ENCODE peak calls at places on chromosomes 6 and 20, in nine cellular contexts. M, L, W, E, B, U, D, A and S are unnamed samples.

GRCh38 chr6:77678048-77678447 is 25.2 kb downstream of the MEI4 start:
- DNase-seq in M (peak), L (peak), W (no peak), E (no peak), B (no peak), U (no peak), D (no peak), A (no peak), S (no peak)

GRCh38 chr20:34886122-34886521 is 9.7 kb downstream of the ACSS2 start:
- DNase-seq in M (no peak), L (no peak), W (no peak), E (no peak), B (no peak), U (no peak), D (no peak), A (no peak), S (no peak)

GRCh38 chr6:6758915-6759654 is 170.6 kb downstream of the LY86 start:
- DNase-seq in M (peak), L (peak), W (peak), E (peak), B (no peak), U (peak), D (peak), A (no peak), S (peak)

GRCh38 chr20:22394583-22394982 is 189.8 kb downstream of the FOXA2 start:
- DNase-seq in M (no peak), L (no peak), W (no peak), E (no peak), B (no peak), U (no peak), D (no peak), A (no peak), S (no peak)

GRCh38 chr20:39624316-39624715 is 662.2 kb downstream of the DHX35 start:
- DNase-seq in M (no peak), L (no peak), W (no peak), E (no peak), B (no peak), U (no peak), D (no peak), A (no peak), S (no peak)

GRCh38 chr20:17867119-17867518 is 101.5 kb downstream of the SNX5 start:
- DNase-seq in M (no peak), L (no peak), W (no peak), E (no peak), B (no peak), U (no peak), D (no peak), A (no peak), S (no peak)

GRCh38 chr20:25072226-25072811 is 9.6 kb downstream of the VSX1 start:
- DNase-seq in M (peak), L (peak), W (peak), E (no peak), B (no peak), U (peak), D (peak), A (no peak), S (no peak)

GRCh38 chr20:63374532-63374931 is 13.4 kb upstream of the CHRNA4 start:
- DNase-seq in M (no peak), L (no peak), W (no peak), E (no peak), B (no peak), U (no peak), D (no peak), A (no peak), S (no peak)

GRCh38 chr6:25942561-25943147 is 12.2 kb upstream of the SLC17A2 start:
- DNase-seq in M (peak), L (no peak), W (peak), E (no peak), B (no peak), U (no peak), D (no peak), A (no peak), S (no peak)
- TF ChIP-seq CTCF in M (peak), L (peak), W (peak), E (no peak), B (peak), U (no peak), D (peak), A (no peak), S (peak)

DNA sequence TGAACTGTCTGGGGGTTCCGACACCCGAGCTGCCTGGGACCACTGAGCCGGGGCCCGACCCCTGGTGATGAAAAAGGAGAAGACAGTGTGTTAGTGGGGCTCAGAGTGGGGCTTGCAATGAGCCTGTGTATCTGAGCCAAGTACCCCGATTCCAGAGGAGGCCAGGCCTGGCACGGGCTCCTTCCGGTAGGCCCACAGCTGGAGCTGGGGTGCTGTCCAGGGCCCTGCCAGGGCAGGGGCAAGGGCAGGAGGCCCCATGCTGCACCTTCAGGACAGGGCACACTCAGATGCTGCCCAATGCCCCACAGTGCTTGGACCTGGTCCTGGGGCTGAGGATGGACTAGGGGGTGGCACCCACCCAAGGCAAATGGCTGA is 89.4 kb downstream of the TAF4 start:
- DNase-seq in M (no peak), L (no peak), W (no peak), E (no peak), B (no peak), U (no peak), D (no peak), A (no peak), S (no peak)
- TF ChIP-seq CTCF in M (peak), L (no peak), W (no peak), E (no peak), B (no peak), U (no peak), D (no peak), A (no peak), S (no peak)

DNA sequence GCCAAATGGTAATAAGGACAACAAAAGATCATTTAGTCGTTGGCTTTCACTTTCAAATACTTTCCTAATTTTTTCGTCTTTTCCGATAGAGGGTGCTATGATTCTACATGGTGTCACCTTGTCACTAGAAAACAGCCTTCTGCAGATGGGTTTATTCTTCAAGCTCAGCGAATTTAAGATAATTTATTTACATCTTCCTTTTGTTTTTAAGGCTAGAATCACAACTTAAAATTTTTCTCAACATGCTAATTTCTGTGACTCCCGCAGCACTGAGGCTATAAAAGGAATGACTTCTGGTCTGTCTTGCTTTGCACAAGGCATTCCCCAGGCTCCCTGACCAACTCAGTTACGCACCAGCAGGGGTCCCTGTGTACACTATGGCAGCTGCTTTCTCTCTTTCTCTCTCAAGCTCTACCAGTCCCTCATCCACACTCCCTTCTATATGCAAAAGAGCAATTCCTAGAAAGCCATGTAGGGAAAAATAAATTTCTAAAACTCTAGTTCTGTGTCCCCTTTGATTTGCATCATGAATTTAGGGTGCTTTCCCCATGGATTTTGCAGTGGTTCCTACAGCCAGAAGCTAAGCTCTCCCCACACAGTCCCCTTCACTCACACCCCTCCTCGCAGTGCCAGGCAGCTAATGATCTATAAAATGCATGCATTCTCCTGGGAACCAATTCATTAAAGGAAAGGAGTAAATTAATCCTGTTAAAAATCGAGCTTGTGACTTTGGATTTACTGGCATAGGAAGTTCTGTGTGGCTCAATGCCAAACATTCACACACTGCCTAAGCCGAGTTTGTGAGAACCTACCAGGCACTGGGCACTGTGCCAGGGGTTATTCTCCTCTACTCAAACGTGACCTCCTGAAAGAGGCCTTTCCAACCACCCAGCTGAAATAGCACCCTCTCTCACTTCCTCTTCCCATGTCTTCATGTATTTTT is 74.5 kb downstream of the DCDC2 start:
- DNase-seq in M (peak), L (peak), W (peak), E (peak), B (peak), U (peak), D (peak), A (peak), S (peak)
- TF ChIP-seq CTCF in M (peak), L (peak), W (peak), E (no peak), B (peak), U (peak), D (peak), A (peak), S (peak)

DNA sequence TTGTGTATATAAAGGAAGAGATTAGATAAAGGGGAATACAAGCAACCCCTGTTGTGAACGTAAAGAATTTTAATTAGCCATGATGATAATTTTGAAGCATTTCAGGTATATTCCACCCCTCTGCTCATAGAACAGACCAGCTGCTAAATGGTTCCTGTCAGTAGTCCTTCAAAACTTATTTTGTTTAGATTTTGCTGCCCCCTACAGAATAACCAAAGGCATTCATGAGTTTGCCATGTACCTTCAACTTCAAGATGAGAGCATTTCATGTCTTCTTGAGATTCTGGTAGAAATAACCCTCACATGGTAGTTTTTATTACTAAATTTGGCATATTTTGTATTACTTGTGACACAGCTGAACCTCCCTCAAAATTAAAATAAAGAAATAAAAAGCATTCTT is 1586.7 kb downstream of the HACE1 start:
- DNase-seq in M (no peak), L (no peak), W (peak), E (no peak), B (no peak), U (no peak), D (no peak), A (no peak), S (no peak)
- TF ChIP-seq CTCF in M (peak), L (no peak), W (no peak), E (no peak), B (peak), U (peak), D (peak), A (peak), S (no peak)

GRCh38 chr6:17002123-17002522 is 99.7 kb upstream of the STMND1 start:
- DNase-seq in M (no peak), L (no peak), W (no peak), E (no peak), B (no peak), U (no peak), D (no peak), A (no peak), S (no peak)

GRCh38 chr6:16999486-17000436 is 102.1 kb upstream of the STMND1 start:
- DNase-seq in M (no peak), L (no peak), W (peak), E (no peak), B (no peak), U (no peak), D (no peak), A (no peak), S (peak)

GRCh38 chr6:17004269-17004668 is 97.6 kb upstream of the STMND1 start:
- DNase-seq in M (no peak), L (no peak), W (no peak), E (no peak), B (no peak), U (no peak), D (no peak), A (no peak), S (no peak)

GRCh38 chr6:17001188-17001587 is 100.7 kb upstream of the STMND1 start:
- DNase-seq in M (no peak), L (no peak), W (no peak), E (no peak), B (no peak), U (no peak), D (no peak), A (no peak), S (no peak)
- TF ChIP-seq CTCF in M (peak), L (no peak), W (peak), E (no peak), B (no peak), U (no peak), D (no peak), A (no peak), S (peak)

DNA sequence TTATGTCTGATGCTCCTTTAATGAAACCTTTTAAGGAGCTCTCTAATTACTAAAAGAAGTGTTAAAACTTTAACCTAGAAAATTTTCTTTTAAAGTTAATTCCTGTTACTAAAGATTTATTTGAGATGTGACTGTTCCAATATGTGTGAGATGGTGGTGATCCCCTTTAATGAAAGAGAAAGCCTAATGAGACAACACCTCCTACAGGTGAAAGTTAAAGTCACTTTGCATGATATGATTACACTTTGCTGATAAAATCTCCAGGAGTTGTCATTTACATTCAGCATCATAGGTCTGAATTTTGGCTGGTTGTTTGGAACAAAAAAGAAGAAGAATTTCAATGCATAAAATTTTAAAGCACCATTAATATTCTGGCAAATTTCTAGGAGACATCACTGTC is 307.4 kb downstream of the TRDN start:
- DNase-seq in M (no peak), L (no peak), W (no peak), E (no peak), B (no peak), U (no peak), D (no peak), A (no peak), S (no peak)
- TF ChIP-seq CTCF in M (no peak), L (no peak), W (no peak), E (no peak), B (no peak), U (no peak), D (peak), A (no peak), S (no peak)

DNA sequence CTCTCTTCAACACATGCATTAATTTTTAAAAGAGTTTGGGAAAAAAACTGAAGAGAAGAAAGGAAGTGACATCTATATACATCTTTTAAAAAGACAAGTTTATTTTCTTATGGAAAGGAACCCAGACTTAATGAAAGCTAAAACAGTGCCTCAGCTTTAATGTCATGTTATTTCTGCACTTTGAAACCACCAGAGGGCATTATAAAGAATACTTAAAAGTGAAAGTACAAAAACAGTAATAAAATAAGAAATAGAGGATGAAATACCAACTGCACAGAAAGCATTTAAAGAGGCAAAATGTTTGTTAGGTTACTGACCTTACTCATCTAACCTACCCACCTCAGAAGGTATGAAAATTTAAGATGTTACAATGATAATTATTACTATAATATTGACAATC is 98.8 kb downstream of the HUS1B start:
- DNase-seq in M (no peak), L (no peak), W (peak), E (no peak), B (no peak), U (no peak), D (no peak), A (no peak), S (no peak)
- TF ChIP-seq CTCF in M (no peak), L (no peak), W (peak), E (no peak), B (no peak), U (no peak), D (peak), A (no peak), S (peak)